ENCODE peak calls at places on chromosomes 2 and 18, in six cellular contexts. One of them, this sample, is unnamed.

GRCh38 chr2:122988395-122989221 is 1036.5 kb upstream of the CNTNAP5 start:
- DNase-seq in SHP77 treated with DMSO at 0.1 percent for 48 hours: no peak
- DNase-seq in effector memory CD8-positive, alpha-beta T cell: no peak
- DNase-seq in neural crest cell: no peak
- DNase-seq in activated naive CD4-positive, alpha-beta T cell: no peak
- DNase-seq in NCI-H1105: no peak
- DNase-seq in this sample: no peak

GRCh38 chr2:55054076-55054475 is 3.8 kb upstream of the RTN4 start:
- DNase-seq in neural crest cell: no peak
- DNase-seq in activated naive CD4-positive, alpha-beta T cell: no peak
- DNase-seq in SHP77 treated with DMSO at 0.1 percent for 48 hours: no peak
- DNase-seq in NCI-H1105: no peak
- DNase-seq in effector memory CD8-positive, alpha-beta T cell: no peak
- DNase-seq in this sample: no peak

GRCh38 chr2:203758841-203759691 is 52.6 kb downstream of the CD28 start:
- DNase-seq in activated naive CD4-positive, alpha-beta T cell: no peak
- DNase-seq in NCI-H1105: no peak
- DNase-seq in neural crest cell: no peak
- DNase-seq in effector memory CD8-positive, alpha-beta T cell: no peak
- DNase-seq in SHP77 treated with DMSO at 0.1 percent for 48 hours: no peak
- DNase-seq in this sample: no peak

GRCh38 chr2:121191191-121192170 is 93.5 kb downstream of the TFCP2L1 start:
- DNase-seq in NCI-H1105: no peak
- DNase-seq in neural crest cell: no peak
- DNase-seq in effector memory CD8-positive, alpha-beta T cell: no peak
- DNase-seq in activated naive CD4-positive, alpha-beta T cell: no peak
- DNase-seq in SHP77 treated with DMSO at 0.1 percent for 48 hours: no peak
- DNase-seq in this sample: no peak

GRCh38 chr2:25112113-25112512 is 56.3 kb downstream of the POMC start:
- DNase-seq in neural crest cell: no peak
- DNase-seq in activated naive CD4-positive, alpha-beta T cell: no peak
- DNase-seq in effector memory CD8-positive, alpha-beta T cell: no peak
- DNase-seq in NCI-H1105: no peak
- DNase-seq in SHP77 treated with DMSO at 0.1 percent for 48 hours: no peak
- DNase-seq in this sample: no peak

GRCh38 chr18:901769-902168 is 2.9 kb upstream of the ADCYAP1 start:
- DNase-seq in SHP77 treated with DMSO at 0.1 percent for 48 hours: no peak
- DNase-seq in effector memory CD8-positive, alpha-beta T cell: no peak
- DNase-seq in activated naive CD4-positive, alpha-beta T cell: no peak
- DNase-seq in neural crest cell: no peak
- DNase-seq in NCI-H1105: no peak
- DNase-seq in this sample: no peak

GRCh38 chr2:54271843-54272600 is 16.0 kb upstream of the TSPYL6 start:
- DNase-seq in SHP77 treated with DMSO at 0.1 percent for 48 hours: no peak
- DNase-seq in activated naive CD4-positive, alpha-beta T cell: no peak
- DNase-seq in NCI-H1105: no peak
- DNase-seq in effector memory CD8-positive, alpha-beta T cell: no peak
- DNase-seq in neural crest cell: no peak
- DNase-seq in this sample: no peak

GRCh38 chr2:127355407-127356008 is 32.3 kb downstream of the MAP3K2 start:
- DNase-seq in SHP77 treated with DMSO at 0.1 percent for 48 hours: no peak
- DNase-seq in activated naive CD4-positive, alpha-beta T cell: no peak
- DNase-seq in neural crest cell: no peak
- DNase-seq in effector memory CD8-positive, alpha-beta T cell: peak; percentile 36
- DNase-seq in NCI-H1105: no peak
- DNase-seq in this sample: no peak

GRCh38 chr18:49201464-49201863 is 250.7 kb upstream of the SMAD7 start:
- DNase-seq in SHP77 treated with DMSO at 0.1 percent for 48 hours: no peak
- DNase-seq in NCI-H1105: no peak
- DNase-seq in effector memory CD8-positive, alpha-beta T cell: no peak
- DNase-seq in activated naive CD4-positive, alpha-beta T cell: no peak
- DNase-seq in neural crest cell: no peak
- DNase-seq in this sample: no peak

GRCh38 chr2:106144621-106145331 is 49.3 kb downstream of the UXS1 start:
- DNase-seq in effector memory CD8-positive, alpha-beta T cell: peak; percentile 49
- DNase-seq in activated naive CD4-positive, alpha-beta T cell: no peak
- DNase-seq in SHP77 treated with DMSO at 0.1 percent for 48 hours: no peak
- DNase-seq in NCI-H1105: no peak
- DNase-seq in neural crest cell: no peak
- DNase-seq in this sample: no peak

GRCh38 chr18:35024965-35025364 is 16.2 kb upstream of the MAPRE2 start:
- DNase-seq in neural crest cell: no peak
- DNase-seq in activated naive CD4-positive, alpha-beta T cell: no peak
- DNase-seq in SHP77 treated with DMSO at 0.1 percent for 48 hours: no peak
- DNase-seq in NCI-H1105: no peak
- DNase-seq in effector memory CD8-positive, alpha-beta T cell: no peak
- DNase-seq in this sample: no peak

GRCh38 chr2:98142106-98142815 is 55.3 kb downstream of the VWA3B start:
- DNase-seq in NCI-H1105: no peak
- DNase-seq in SHP77 treated with DMSO at 0.1 percent for 48 hours: no peak
- DNase-seq in effector memory CD8-positive, alpha-beta T cell: no peak
- DNase-seq in activated naive CD4-positive, alpha-beta T cell: no peak
- DNase-seq in neural crest cell: no peak
- DNase-seq in this sample: no peak

GRCh38 chr2:190571666-190572065 is 37.1 kb upstream of the NEMP2 start:
- DNase-seq in NCI-H1105: no peak
- DNase-seq in effector memory CD8-positive, alpha-beta T cell: no peak
- DNase-seq in activated naive CD4-positive, alpha-beta T cell: no peak
- DNase-seq in SHP77 treated with DMSO at 0.1 percent for 48 hours: no peak
- DNase-seq in neural crest cell: peak; percentile 13
- DNase-seq in this sample: no peak

GRCh38 chr18:21612125-21613100 is at the start of gene SNRPD1:
- DNase-seq in NCI-H1105: peak; percentile 91
- DNase-seq in effector memory CD8-positive, alpha-beta T cell: peak; percentile 89
- DNase-seq in neural crest cell: peak; percentile 94
- DNase-seq in SHP77 treated with DMSO at 0.1 percent for 48 hours: peak; percentile 76
- DNase-seq in activated naive CD4-positive, alpha-beta T cell: peak; percentile 86
- DNase-seq in this sample: peak; percentile 93

GRCh38 chr2:68514316-68514929 is 47.0 kb downstream of the APLF start:
- DNase-seq in SHP77 treated with DMSO at 0.1 percent for 48 hours: no peak
- DNase-seq in neural crest cell: no peak
- DNase-seq in effector memory CD8-positive, alpha-beta T cell: no peak
- DNase-seq in NCI-H1105: no peak
- DNase-seq in activated naive CD4-positive, alpha-beta T cell: no peak
- DNase-seq in this sample: no peak

GRCh38 chr2:29238497-29238896 is 123.3 kb downstream of the CLIP4 start:
- DNase-seq in SHP77 treated with DMSO at 0.1 percent for 48 hours: no peak
- DNase-seq in NCI-H1105: no peak
- DNase-seq in neural crest cell: no peak
- DNase-seq in activated naive CD4-positive, alpha-beta T cell: no peak
- DNase-seq in effector memory CD8-positive, alpha-beta T cell: no peak
- DNase-seq in this sample: no peak

GRCh38 chr2:141925511-141925910 is 205.3 kb downstream of the LRP1B start:
- DNase-seq in SHP77 treated with DMSO at 0.1 percent for 48 hours: no peak
- DNase-seq in NCI-H1105: no peak
- DNase-seq in effector memory CD8-positive, alpha-beta T cell: no peak
- DNase-seq in neural crest cell: no peak
- DNase-seq in activated naive CD4-positive, alpha-beta T cell: no peak
- DNase-seq in this sample: no peak

GRCh38 chr2:113155331-113155730 is 18.4 kb upstream of the PSD4 start:
- DNase-seq in SHP77 treated with DMSO at 0.1 percent for 48 hours: no peak
- DNase-seq in activated naive CD4-positive, alpha-beta T cell: no peak
- DNase-seq in NCI-H1105: no peak
- DNase-seq in neural crest cell: no peak
- DNase-seq in effector memory CD8-positive, alpha-beta T cell: no peak
- DNase-seq in this sample: no peak

GRCh38 chr18:73235491-73235890 is 367.7 kb upstream of the NETO1 start:
- DNase-seq in SHP77 treated with DMSO at 0.1 percent for 48 hours: no peak
- DNase-seq in neural crest cell: no peak
- DNase-seq in activated naive CD4-positive, alpha-beta T cell: no peak
- DNase-seq in NCI-H1105: no peak
- DNase-seq in effector memory CD8-positive, alpha-beta T cell: no peak
- DNase-seq in this sample: no peak

GRCh38 chr2:239253264-239253663 is 147.6 kb downstream of the HDAC4 start:
- DNase-seq in effector memory CD8-positive, alpha-beta T cell: no peak
- DNase-seq in NCI-H1105: no peak
- DNase-seq in neural crest cell: no peak
- DNase-seq in activated naive CD4-positive, alpha-beta T cell: no peak
- DNase-seq in SHP77 treated with DMSO at 0.1 percent for 48 hours: no peak
- DNase-seq in this sample: no peak

GRCh38 chr18:12946549-12947354 is 1.1 kb upstream of the SEH1L start:
- DNase-seq in neural crest cell: no peak
- DNase-seq in SHP77 treated with DMSO at 0.1 percent for 48 hours: peak; percentile 10
- DNase-seq in activated naive CD4-positive, alpha-beta T cell: no peak
- DNase-seq in effector memory CD8-positive, alpha-beta T cell: no peak
- DNase-seq in NCI-H1105: peak; percentile 37
- DNase-seq in this sample: no peak

GRCh38 chr2:37635359-37636208 is 35.9 kb downstream of the CDC42EP3 start:
- DNase-seq in SHP77 treated with DMSO at 0.1 percent for 48 hours: no peak
- DNase-seq in neural crest cell: no peak
- DNase-seq in NCI-H1105: no peak
- DNase-seq in activated naive CD4-positive, alpha-beta T cell: no peak
- DNase-seq in effector memory CD8-positive, alpha-beta T cell: peak; percentile 59
- DNase-seq in this sample: no peak

This sample was measured in NCI-H774.